ENCODE peak calls at places on chromosome 6, in eight cellular contexts. U is pancreas; M is left lung; S is activated CD4-positive, alpha-beta T cell treated with anti-CD3 and anti-CD28 coated beads, Interleukin-2, amount 50 U/mL, for 48 hours; N is fibroblast of the conjunctiva; F is OCI-LY7; G is RWPE1; I is activated T-cell treated with anti-CD3 and anti-CD28 coated beads, Interleukin-2, amount 50 U/mL, for 24 hours. Y is an unnamed sample.
A peak's percentile ranks its signal among the peaks of the same experiment; 100 is the strongest.

GRCh38 chr6:169316651-169317050 is 63.0 kb upstream of the THBS2 start:
- DNase-seq in S (no peak), F (no peak), N (no peak), M (no peak), I (no peak), G (no peak), U (no peak), Y (no peak)

GRCh38 chr6:138328210-138328609 is 49.5 kb upstream of the SMIM28 start:
- DNase-seq in S (no peak), G (no peak), U (no peak), N (no peak), F (no peak), I (no peak), M (no peak), Y (no peak)

GRCh38 chr6:62391358-62391757 is 105.3 kb upstream of the KHDRBS2 start:
- DNase-seq in G (no peak), F (peak; percentile 61), I (no peak), M (no peak), S (no peak), U (no peak), N (no peak), Y (no peak)

GRCh38 chr6:26571592-26572296 is 25.0 kb upstream of the ABT1 start:
- DNase-seq in F (no peak), S (peak; percentile 63), M (peak; percentile 49), U (no peak), G (peak; percentile 78), N (peak; percentile 81), I (peak; percentile 75), Y (peak; percentile 59)

GRCh38 chr6:102488729-102489128 is 1095.2 kb downstream of the GRIK2 start:
- DNase-seq in G (peak; percentile 13), I (no peak), F (no peak), N (peak; percentile 2), M (no peak), U (no peak), S (no peak), Y (no peak)

GRCh38 chr6:111573892-111574800 is 31.5 kb downstream of the TRAF3IP2 start:
- DNase-seq in N (peak; percentile 88), S (no peak), F (no peak), I (no peak), U (no peak), G (peak; percentile 57), M (no peak), Y (no peak)

GRCh38 chr6:116244284-116244683 is 9.6 kb downstream of the TSPYL4 start:
- DNase-seq in S (no peak), M (no peak), F (no peak), G (no peak), N (no peak), I (no peak), U (no peak), Y (no peak)

GRCh38 chr6:3205913-3206312 is 21.5 kb downstream of the TUBB2B start:
- DNase-seq in I (no peak), S (no peak), G (peak; percentile 32), M (no peak), U (no peak), N (peak; percentile 95), F (no peak), Y (no peak)

GRCh38 chr6:84061174-84061573 is 27.6 kb downstream of the MRAP2 start:
- DNase-seq in N (no peak), S (no peak), F (no peak), G (no peak), I (no peak), M (no peak), U (no peak), Y (no peak)

GRCh38 chr6:77466055-77467028 is 3.1 kb upstream of the HTR1B start:
- DNase-seq in I (no peak), M (peak; percentile 39), G (peak; percentile 55), U (peak; percentile 68), N (peak; percentile 73), F (no peak), S (peak; percentile 37), Y (peak; percentile 51)

GRCh38 chr6:31727034-31727716 is 1.9 kb downstream of the DDAH2 start:
- DNase-seq in U (no peak), G (no peak), S (no peak), I (no peak), F (no peak), M (peak; percentile 66), N (no peak), Y (peak; percentile 38)

Y was measured in right lobe of liver.